ENCODE peak calls at places on chromosomes 16 and 17, in seven cellular contexts. L is endothelial cell of umbilical vein, V is DND-41, W is mesendoderm, C is A549, O is PC-9, P is fibroblast of lung. F is an unnamed sample.
A peak's percentile ranks its signal among the peaks of the same experiment; 100 is the strongest.

GRCh38 chr16:4811773-4812172 is 9.3 kb upstream of the ROGDI start:
- DNase-seq in O (no peak), L (no peak), W (no peak), V (no peak), P (no peak), C (no peak), F (no peak)

GRCh38 chr17:57645950-57646686 is 99.0 kb downstream of the CCDC182 start:
- DNase-seq in L (no peak), V (no peak), O (no peak), W (no peak), P (no peak), C (no peak), F (no peak)

GRCh38 chr16:20944861-20945390 is 44.4 kb downstream of the LYRM1 start:
- DNase-seq in O (no peak), W (peak; percentile 83), P (peak; percentile 65), V (peak; percentile 13), L (peak; percentile 18), C (no peak), F (no peak)

GRCh38 chr16:54194008-54194731 is 92.4 kb downstream of the IRX3 start:
- DNase-seq in W (peak; percentile 88), V (no peak), L (no peak), P (peak; percentile 47), O (peak; percentile 62), C (no peak), F (no peak)

GRCh38 chr17:5630434-5630833 is 46.1 kb upstream of the NLRP1 start:
- DNase-seq in P (peak; percentile 48), O (no peak), W (no peak), V (no peak), L (peak; percentile 73), C (no peak), F (no peak)

GRCh38 chr16:57137566-57138273 is 45.3 kb downstream of the CPNE2 start:
- DNase-seq in V (no peak), L (no peak), P (no peak), C (no peak), W (no peak), O (no peak), F (no peak)

GRCh38 chr17:4247981-4248388 is 15.8 kb downstream of the ANKFY1 start:
- DNase-seq in V (no peak), O (peak; percentile 86), C (no peak), W (peak; percentile 69), L (no peak), P (no peak), F (peak; percentile 71)

GRCh38 chr17:31158741-31159377 is 64.1 kb downstream of the NF1 start:
- DNase-seq in V (no peak), L (peak; percentile 12), W (no peak), C (no peak), P (no peak), O (no peak), F (no peak)

GRCh38 chr16:57608462-57609113 is 19.8 kb upstream of the ADGRG1 start:
- DNase-seq in L (no peak), C (no peak), P (no peak), O (no peak), V (no peak), W (no peak), F (no peak)

GRCh38 chr17:56909742-56910508 is 3.9 kb downstream of the TRIM25 start:
- DNase-seq in L (no peak), C (no peak), P (no peak), V (no peak), W (no peak), O (no peak), F (no peak)

GRCh38 chr16:51888534-51888933 is 658.4 kb downstream of the TOX3 start:
- DNase-seq in O (no peak), C (no peak), P (no peak), V (no peak), W (no peak), L (no peak), F (no peak)

GRCh38 chr17:72254808-72255449 is 134.1 kb downstream of the SOX9 start:
- DNase-seq in V (no peak), W (no peak), O (no peak), C (no peak), P (peak; percentile 40), L (no peak), F (no peak)

GRCh38 chr17:40548982-40549680 is 16.1 kb downstream of the CCR7 start:
- DNase-seq in L (peak; percentile 87), O (peak; percentile 48), W (no peak), C (peak; percentile 99), V (peak; percentile 10), P (peak; percentile 86), F (no peak)

GRCh38 chr17:7459961-7460545 is 15.2 kb downstream of the CHRNB1 start:
- DNase-seq in V (no peak), L (no peak), W (no peak), O (no peak), P (peak; percentile 37), C (no peak), F (no peak)

GRCh38 chr17:3835410-3836229 is 10.4 kb downstream of the NCBP3 start:
- DNase-seq in P (no peak), C (no peak), W (no peak), O (peak; percentile 42), L (no peak), V (no peak), F (no peak)

GRCh38 chr16:78430281-78430680 is 330.8 kb downstream of the WWOX start:
- DNase-seq in O (no peak), P (no peak), W (no peak), L (no peak), V (no peak), C (no peak), F (no peak)

GRCh38 chr16:74592847-74593246 is 14.1 kb downstream of the GLG1 start:
- DNase-seq in C (no peak), L (no peak), O (no peak), P (no peak), V (no peak), W (peak; percentile 60), F (no peak)

GRCh38 chr16:48146710-48147109 is 9.1 kb downstream of the ABCC12 start:
- DNase-seq in W (no peak), O (no peak), P (no peak), L (no peak), V (no peak), C (no peak), F (no peak)

GRCh38 chr16:74999208-74999682 is 421 bp downstream of the ZNRF1 start:
- DNase-seq in P (peak; percentile 25), W (peak; percentile 36), V (peak; percentile 46), L (no peak), C (no peak), O (no peak), F (no peak)

GRCh38 chr16:14378684-14379467 is 251.2 kb downstream of the PARN start:
- DNase-seq in W (no peak), O (peak; percentile 63), V (no peak), C (peak; percentile 38), P (peak; percentile 48), L (no peak), F (no peak)

GRCh38 chr17:42406602-42407288 is 16.3 kb downstream of the CAVIN1 start:
- DNase-seq in W (no peak), O (no peak), C (no peak), P (no peak), L (peak; percentile 56), V (no peak), F (no peak)

GRCh38 chr17:39607851-39608130 is at the start of gene NEUROD2:
- DNase-seq in V (no peak), P (no peak), W (no peak), C (no peak), L (no peak), O (no peak), F (no peak)

GRCh38 chr16:79183571-79183970 is 417.0 kb downstream of the MAF start:
- DNase-seq in O (no peak), W (no peak), V (no peak), C (no peak), P (no peak), L (no peak), F (no peak)

GRCh38 chr16:3147757-3148104 is 12.9 kb downstream of the ZNF213 start:
- DNase-seq in W (no peak), O (no peak), C (no peak), V (no peak), P (no peak), L (no peak), F (no peak)

GRCh38 chr16:3148256-3149192 is 13.7 kb downstream of the ZNF213 start:
- DNase-seq in C (no peak), W (no peak), L (no peak), P (no peak), V (no peak), O (no peak), F (no peak)

GRCh38 chr16:3149630-3150345 is 15.0 kb downstream of the ZNF213 start:
- DNase-seq in W (peak; percentile 81), C (peak; percentile 83), V (no peak), L (peak; percentile 64), O (peak; percentile 73), P (peak; percentile 66), F (peak; percentile 90)

GRCh38 chr16:3150346-3151218 is 15.8 kb downstream of the ZNF213 start:
- DNase-seq in C (peak; percentile 97), L (peak; percentile 98), P (peak; percentile 92), W (peak; percentile 99), O (peak; percentile 99), V (peak; percentile 97), F (peak; percentile 99)

GRCh38 chr16:3149193-3149530 is 14.3 kb downstream of the ZNF213 start:
- DNase-seq in V (no peak), L (no peak), W (no peak), O (no peak), P (no peak), C (no peak), F (no peak)
- H3K4me2 ChIP-seq in V (peak overlapping the region; percentile 80), L (no peak overlapping the region), W (no peak overlapping the region), O (peak overlapping the region; percentile 97), P (no peak overlapping the region), C (peak overlapping the region; percentile 91), F (peak overlapping the region; percentile 92)

DNA sequence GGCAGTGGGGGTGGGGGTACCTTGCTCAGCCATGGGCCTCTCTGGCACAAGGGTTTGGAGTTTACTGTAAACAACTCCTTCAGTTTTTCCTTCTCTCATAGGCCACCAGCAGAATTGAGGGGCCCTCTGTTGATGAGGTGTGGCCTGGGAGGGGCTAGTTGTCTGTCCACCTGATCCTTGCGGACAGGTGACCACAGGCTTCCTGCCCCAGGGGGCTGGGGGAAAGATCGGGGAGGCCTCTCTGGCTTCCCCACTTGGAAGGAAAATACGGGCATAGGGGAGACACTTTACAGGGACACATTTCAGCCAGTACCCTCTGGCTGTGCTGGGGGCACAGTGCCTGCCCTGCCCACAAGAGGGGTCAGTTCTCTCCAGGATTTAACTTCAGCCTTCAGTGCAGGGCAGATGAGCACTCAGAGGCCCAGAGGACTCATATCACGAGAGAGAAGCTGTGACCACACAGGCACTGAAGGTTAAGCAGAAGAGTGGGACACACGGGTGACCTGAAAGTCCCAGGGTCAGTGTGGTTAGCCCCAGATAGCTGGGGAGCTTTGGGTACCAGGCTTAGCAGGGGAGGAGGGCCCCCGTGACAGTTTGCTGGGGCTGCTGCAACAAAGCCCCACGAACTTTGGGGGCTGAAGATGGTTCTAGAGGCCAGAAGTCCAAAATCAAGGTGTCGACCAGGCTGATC is 245.9 kb downstream of the SEC14L1 start:
- DNase-seq in P (no peak), O (no peak), L (no peak), V (no peak), W (no peak), C (no peak), F (no peak)
- H3K27ac ChIP-seq in P (peak overlapping the region; percentile 65), O (no peak overlapping the region), L (no peak overlapping the region), V (peak overlapping the region; percentile 33), W (no peak overlapping the region), C (no peak overlapping the region), F (peak overlapping the region; percentile 51)

GRCh38 chr16:30565526-30565925 is 6.0 kb downstream of the ZNF688 start:
- DNase-seq in L (no peak), C (no peak), O (no peak), P (no peak), W (no peak), V (no peak), F (no peak)
- H3K4me1 ChIP-seq in L (peaks cover 8% of the 10 kb centered on the region), C (peaks cover 26% of the 10 kb centered on the region), O (peaks cover 33% of the 10 kb centered on the region), P (no peaks in the 10 kb centered on the region), W (no peaks in the 10 kb centered on the region), V (peaks cover 29% of the 10 kb centered on the region), F (peaks cover 5% of the 10 kb centered on the region)

GRCh38 chr16:9821970-9822369 is 360.3 kb downstream of the GRIN2A start:
- DNase-seq in L (no peak), C (no peak), O (no peak), V (no peak), P (no peak), W (no peak), F (no peak)
- H3K4me2 ChIP-seq in L (no peak overlapping the region), C (no peak overlapping the region), O (no peak overlapping the region), V (no peak overlapping the region), P (no peak overlapping the region), W (no peak overlapping the region), F (no peak overlapping the region)

F was measured in hepatocyte.